ENCODE peak calls at places on chromosomes 12 and 14, in six cellular contexts. R is activated naive CD4-positive, alpha-beta T cell; B is Calu3; K is NCI-H1092 treated with DMSO at 0.1 percent for 48 hours; V is astrocyte of the spinal cord; M is coronary artery. H is an unnamed sample.

GRCh38 chr14:51293149-51293925 is 53.3 kb downstream of the TMX1 start:
- DNase-seq in M (no peak), B (no peak), K (no peak), R (no peak), V (peak), H (no peak)

GRCh38 chr14:90483551-90483950 is 86.7 kb downstream of the CALM1 start:
- DNase-seq in R (no peak), M (no peak), B (peak), V (no peak), K (peak), H (no peak)

GRCh38 chr12:12784911-12785814 is at the start of gene APOLD1:
- DNase-seq in R (no peak), K (no peak), V (peak), B (no peak), M (peak), H (no peak)

GRCh38 chr12:66329941-66330340 is 27.6 kb downstream of the HELB start:
- DNase-seq in R (no peak), K (no peak), B (no peak), M (no peak), V (peak), H (no peak)

GRCh38 chr12:112988224-112988623 is 9.9 kb downstream of the OAS2 start:
- DNase-seq in V (no peak), R (no peak), K (no peak), M (no peak), B (no peak), H (no peak)

GRCh38 chr12:93127107-93127560 is 198.0 kb upstream of the EEA1 start:
- DNase-seq in M (peak), R (no peak), K (no peak), V (no peak), B (no peak), H (no peak)

GRCh38 chr12:101939856-101940265 is 62.5 kb downstream of the DRAM1 start:
- DNase-seq in M (no peak), B (peak), K (peak), V (peak), R (no peak), H (no peak)

GRCh38 chr14:21965042-21965441 is 291.4 kb upstream of the OR4E1 start:
- DNase-seq in B (no peak), K (no peak), M (no peak), V (no peak), R (no peak), H (no peak)

GRCh38 chr12:92107621-92108131 is 38.0 kb downstream of the BTG1 start:
- DNase-seq in V (no peak), B (no peak), K (peak), R (no peak), M (no peak), H (no peak)

GRCh38 chr14:30115756-30116155 is 188.1 kb upstream of the PRKD1 start:
- DNase-seq in K (peak), R (no peak), B (no peak), V (peak), M (no peak), H (no peak)

GRCh38 chr12:74889563-74890236 is 319.9 kb downstream of the KCNC2 start:
- DNase-seq in M (no peak), B (peak), R (no peak), K (no peak), V (peak), H (no peak)

GRCh38 chr14:100810861-100811461 is 15.0 kb upstream of the MEG3 start:
- DNase-seq in B (no peak), R (no peak), M (no peak), K (no peak), V (peak), H (no peak)

GRCh38 chr14:65658202-65658601 is 245.7 kb downstream of the FUT8 start:
- DNase-seq in K (no peak), B (no peak), V (peak), R (no peak), M (no peak), H (no peak)

GRCh38 chr12:46268349-46268616 is 560 bp downstream of the SLC38A1 start:
- DNase-seq in R (no peak), V (no peak), B (no peak), K (no peak), M (no peak), H (peak)

H was measured in upper lobe of right lung.